ENCODE peak calls at places on chromosomes 13 and 19, in four cellular contexts. One of them, this sample, is unnamed.
A peak's percentile ranks its signal among the peaks of the same experiment; 100 is the strongest.

GRCh38 chr19:2455481-2456300 is 1.1 kb downstream of the LMNB2 start:
- DNase-seq in amniotic stem cell: no peak
- DNase-seq in nephron progenitor cell: peak; percentile 57
- DNase-seq in stimulated activated CD8-positive, alpha-beta memory T cell treated with anti-CD3 and anti-CD28 coated beads, Interleukin-2, amount 100 ng/mL, for 48 hours: peak; percentile 47
- DNase-seq in this sample: peak; percentile 29

GRCh38 chr19:47512183-47512947 is 2.5 kb downstream of the NAPA start:
- DNase-seq in amniotic stem cell: no peak
- DNase-seq in stimulated activated CD8-positive, alpha-beta memory T cell treated with anti-CD3 and anti-CD28 coated beads, Interleukin-2, amount 100 ng/mL, for 48 hours: no peak
- DNase-seq in nephron progenitor cell: no peak
- DNase-seq in this sample: no peak

GRCh38 chr19:38417544-38418506 is 8.2 kb downstream of the RASGRP4 start:
- DNase-seq in stimulated activated CD8-positive, alpha-beta memory T cell treated with anti-CD3 and anti-CD28 coated beads, Interleukin-2, amount 100 ng/mL, for 48 hours: no peak
- DNase-seq in nephron progenitor cell: peak; percentile 88
- DNase-seq in amniotic stem cell: no peak
- DNase-seq in this sample: peak; percentile 67

GRCh38 chr19:1465191-1466016 is 13.6 kb downstream of the C19orf25 start:
- DNase-seq in nephron progenitor cell: peak; percentile 72
- DNase-seq in amniotic stem cell: no peak
- DNase-seq in stimulated activated CD8-positive, alpha-beta memory T cell treated with anti-CD3 and anti-CD28 coated beads, Interleukin-2, amount 100 ng/mL, for 48 hours: no peak
- DNase-seq in this sample: peak; percentile 56

GRCh38 chr19:40217027-40217810 is 965 bp downstream of the TTC9B start:
- DNase-seq in amniotic stem cell: no peak
- DNase-seq in nephron progenitor cell: peak; percentile 37
- DNase-seq in stimulated activated CD8-positive, alpha-beta memory T cell treated with anti-CD3 and anti-CD28 coated beads, Interleukin-2, amount 100 ng/mL, for 48 hours: no peak
- DNase-seq in this sample: no peak

GRCh38 chr19:3367572-3368440 is 1.4 kb downstream of the NFIC start:
- DNase-seq in amniotic stem cell: no peak
- DNase-seq in stimulated activated CD8-positive, alpha-beta memory T cell treated with anti-CD3 and anti-CD28 coated beads, Interleukin-2, amount 100 ng/mL, for 48 hours: no peak
- DNase-seq in nephron progenitor cell: no peak
- DNase-seq in this sample: no peak

GRCh38 chr19:50490991-50491472 is 14.4 kb upstream of the GARIN5A start:
- DNase-seq in nephron progenitor cell: no peak
- DNase-seq in amniotic stem cell: no peak
- DNase-seq in stimulated activated CD8-positive, alpha-beta memory T cell treated with anti-CD3 and anti-CD28 coated beads, Interleukin-2, amount 100 ng/mL, for 48 hours: no peak
- DNase-seq in this sample: no peak

GRCh38 chr19:11204076-11204602 is 6.8 kb upstream of the KANK2 start:
- DNase-seq in amniotic stem cell: no peak
- DNase-seq in nephron progenitor cell: no peak
- DNase-seq in stimulated activated CD8-positive, alpha-beta memory T cell treated with anti-CD3 and anti-CD28 coated beads, Interleukin-2, amount 100 ng/mL, for 48 hours: no peak
- DNase-seq in this sample: no peak

GRCh38 chr13:37602743-37603381 is 4.3 kb upstream of the POSTN start:
- DNase-seq in stimulated activated CD8-positive, alpha-beta memory T cell treated with anti-CD3 and anti-CD28 coated beads, Interleukin-2, amount 100 ng/mL, for 48 hours: no peak
- DNase-seq in nephron progenitor cell: no peak
- DNase-seq in amniotic stem cell: no peak
- DNase-seq in this sample: no peak

GRCh38 chr19:18340237-18340989 is at the start of gene PGPEP1:
- DNase-seq in stimulated activated CD8-positive, alpha-beta memory T cell treated with anti-CD3 and anti-CD28 coated beads, Interleukin-2, amount 100 ng/mL, for 48 hours: peak; percentile 68
- DNase-seq in amniotic stem cell: no peak
- DNase-seq in nephron progenitor cell: peak; percentile 81
- DNase-seq in this sample: peak; percentile 82

GRCh38 chr13:37443538-37443937 is 155.0 kb downstream of the POSTN start:
- DNase-seq in stimulated activated CD8-positive, alpha-beta memory T cell treated with anti-CD3 and anti-CD28 coated beads, Interleukin-2, amount 100 ng/mL, for 48 hours: no peak
- DNase-seq in nephron progenitor cell: no peak
- DNase-seq in amniotic stem cell: no peak
- DNase-seq in this sample: no peak

GRCh38 chr19:50173144-50173543 is 10.1 kb upstream of the IZUMO2 start:
- DNase-seq in nephron progenitor cell: no peak
- DNase-seq in amniotic stem cell: no peak
- DNase-seq in stimulated activated CD8-positive, alpha-beta memory T cell treated with anti-CD3 and anti-CD28 coated beads, Interleukin-2, amount 100 ng/mL, for 48 hours: no peak
- DNase-seq in this sample: no peak

GRCh38 chr13:67643656-67644055 is 413.5 kb upstream of the PCDH9 start:
- DNase-seq in amniotic stem cell: no peak
- DNase-seq in stimulated activated CD8-positive, alpha-beta memory T cell treated with anti-CD3 and anti-CD28 coated beads, Interleukin-2, amount 100 ng/mL, for 48 hours: no peak
- DNase-seq in nephron progenitor cell: no peak
- DNase-seq in this sample: no peak

GRCh38 chr13:51912511-51913225 is 50.9 kb downstream of the CCDC70 start:
- DNase-seq in stimulated activated CD8-positive, alpha-beta memory T cell treated with anti-CD3 and anti-CD28 coated beads, Interleukin-2, amount 100 ng/mL, for 48 hours: no peak
- DNase-seq in amniotic stem cell: no peak
- DNase-seq in nephron progenitor cell: no peak
- DNase-seq in this sample: no peak

GRCh38 chr19:28372800-28373199 is 840.2 kb downstream of the UQCRFS1 start:
- DNase-seq in stimulated activated CD8-positive, alpha-beta memory T cell treated with anti-CD3 and anti-CD28 coated beads, Interleukin-2, amount 100 ng/mL, for 48 hours: no peak
- DNase-seq in nephron progenitor cell: no peak
- DNase-seq in amniotic stem cell: no peak
- DNase-seq in this sample: no peak